ENCODE peak calls at places on chromosome 2, in five cellular contexts. S is AG09319, G is neural progenitor cell, W is epithelial cell of esophagus, R is fibroblast of lung. Z is an unnamed sample.

GRCh38 chr2:229090231-229090630 is 180.9 kb downstream of the PID1 start:
- DNase-seq in S (no peak), G (no peak), R (peak; percentile 24), W (peak; percentile 18), Z (peak; percentile 38)

GRCh38 chr2:164896634-164897033 is 55.0 kb upstream of the COBLL1 start:
- DNase-seq in W (peak; percentile 86), G (no peak), R (peak; percentile 60), S (no peak), Z (peak; percentile 75)

GRCh38 chr2:233600361-233600760 is 17.1 kb upstream of the UGT1A8 start:
- DNase-seq in S (no peak), R (no peak), G (no peak), W (peak; percentile 23), Z (no peak)

GRCh38 chr2:18976112-18976961 is 382.1 kb downstream of the OSR1 start:
- DNase-seq in R (peak; percentile 93), W (no peak), S (no peak), G (no peak), Z (peak; percentile 13)

GRCh38 chr2:156896294-156896693 is 361.2 kb upstream of the GALNT5 start:
- DNase-seq in W (peak; percentile 64), S (no peak), R (peak; percentile 39), G (no peak), Z (peak; percentile 57)

GRCh38 chr2:144948205-144948855 is 428.4 kb upstream of the ZEB2 start:
- DNase-seq in W (no peak), R (no peak), G (no peak), S (no peak), Z (no peak)

GRCh38 chr2:126600715-126601114 is 55.2 kb upstream of the GYPC start:
- DNase-seq in R (no peak), S (no peak), W (no peak), G (no peak), Z (peak; percentile 12)

GRCh38 chr2:111709321-111709720 is 174.7 kb downstream of the ANAPC1 start:
- DNase-seq in W (no peak), G (no peak), S (no peak), R (no peak), Z (no peak)

GRCh38 chr2:68372435-68372834 is 7.4 kb downstream of the PLEK start:
- DNase-seq in G (no peak), W (no peak), R (no peak), S (no peak), Z (no peak)

GRCh38 chr2:9385841-9386240 is 37.5 kb downstream of the ITGB1BP1 start:
- DNase-seq in R (no peak), G (no peak), W (no peak), S (no peak), Z (no peak)

GRCh38 chr2:3638456-3638810 is 19.6 kb upstream of the ALLC start:
- DNase-seq in W (no peak), G (no peak), S (no peak), R (no peak), Z (no peak)
- TF ChIP-seq CTCF in W (no peak), G (no peak), S (no peak), R (no peak), Z (no peak)

GRCh38 chr2:23803965-23804542 is 122.9 kb downstream of the ATAD2B start:
- DNase-seq in G (peak; percentile 37), S (no peak), R (peak; percentile 43), W (peak; percentile 46), Z (peak; percentile 75)
- TF ChIP-seq CTCF in G (peak; percentile 51), S (peak; percentile 13), R (peak; percentile 28), W (peak; percentile 39), Z (peak; percentile 38)

GRCh38 chr2:11585071-11585470 is 51.2 kb downstream of the GREB1 start:
- DNase-seq in G (no peak), W (no peak), R (no peak), S (no peak), Z (no peak)

GRCh38 chr2:11590193-11590592 is 56.3 kb downstream of the GREB1 start:
- DNase-seq in S (no peak), G (no peak), W (no peak), R (no peak), Z (no peak)

GRCh38 chr2:11588228-11589110 is 54.6 kb downstream of the GREB1 start:
- DNase-seq in R (no peak), W (peak; percentile 15), G (no peak), S (no peak), Z (no peak)

GRCh38 chr2:11592671-11593574 is 59.1 kb downstream of the GREB1 start:
- DNase-seq in W (no peak), R (no peak), G (peak; percentile 6), S (no peak), Z (no peak)

GRCh38 chr2:11589316-11589940 is 55.6 kb downstream of the GREB1 start:
- DNase-seq in G (no peak), W (no peak), S (no peak), R (no peak), Z (peak; percentile 11)
- TF ChIP-seq CTCF in G (peak; percentile 10), W (no peak), S (no peak), R (no peak), Z (peak; percentile 20)

GRCh38 chr2:54708584-54709340 is 14.7 kb upstream of the EML6 start:
- DNase-seq in R (no peak), G (peak; percentile 42), S (no peak), W (peak; percentile 36), Z (no peak)
- TF ChIP-seq CTCF in R (peak; percentile 21), G (no peak), S (no peak), W (no peak), Z (no peak)

DNA sequence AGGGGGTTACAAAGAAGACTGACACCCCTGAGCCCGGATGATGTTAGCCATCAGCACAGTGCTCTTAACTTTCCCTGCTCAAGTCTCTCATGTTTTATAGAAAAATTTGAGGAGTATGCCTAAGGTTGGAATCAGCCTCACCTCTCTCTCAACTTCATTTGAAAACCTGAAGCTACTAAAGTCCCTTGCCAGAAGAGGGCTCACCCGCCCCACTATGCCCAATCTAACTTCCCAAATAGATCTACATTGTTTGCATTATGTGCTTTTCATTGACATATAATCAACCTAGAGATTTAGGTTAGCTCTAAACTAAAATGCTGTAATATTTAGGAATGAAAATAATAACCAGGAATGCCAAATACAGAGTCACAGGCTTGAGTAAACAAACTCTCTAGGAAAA is 305.4 kb downstream of the NCKAP5 start:
- DNase-seq in W (peak; percentile 63), R (peak; percentile 44), G (peak; percentile 11), S (no peak), Z (no peak)
- TF ChIP-seq CTCF in W (peak; percentile 74), R (peak; percentile 41), G (peak; percentile 55), S (peak; percentile 52), Z (peak; percentile 35)

GRCh38 chr2:148936857-148937450 is 61.9 kb downstream of the KIF5C start:
- DNase-seq in W (peak; percentile 13), R (no peak), G (no peak), S (no peak), Z (peak; percentile 25)
- TF ChIP-seq CTCF in W (no peak), R (no peak), G (peak; percentile 29), S (no peak), Z (no peak)

GRCh38 chr2:106098081-106098480 is 96.0 kb downstream of the UXS1 start:
- DNase-seq in W (peak; percentile 29), R (peak; percentile 15), G (peak; percentile 27), S (no peak), Z (peak; percentile 25)
- TF ChIP-seq CTCF in W (peak; percentile 54), R (peak; percentile 48), G (peak; percentile 46), S (peak; percentile 12), Z (peak; percentile 22)

Z was measured in MCF 10A.